ENCODE peak calls at places on chromosome 13, in eight cellular contexts. S, W, L, R, V, G, U and K are unnamed samples.

GRCh38 chr13:98556417-98556816 is 20.5 kb downstream of the STK24 start:
- DNase-seq in G (no peak), W (no peak), S (no peak), U (no peak), R (no peak), L (no peak), V (no peak), K (no peak)

GRCh38 chr13:64482373-64482772 is 2747.8 kb downstream of the PCDH9 start:
- DNase-seq in R (no peak), V (no peak), U (no peak), G (no peak), W (no peak), S (no peak), L (no peak), K (no peak)

GRCh38 chr13:40189426-40189825 is 477.0 kb downstream of the FOXO1 start:
- DNase-seq in W (no peak), U (no peak), R (peak), S (no peak), L (no peak), G (no peak), V (no peak), K (no peak)

GRCh38 chr13:91601273-91601672 is 202.9 kb downstream of the GPC5 start:
- DNase-seq in U (no peak), V (no peak), G (no peak), L (no peak), S (no peak), W (no peak), R (no peak), K (no peak)

GRCh38 chr13:95497307-95497943 is 55.1 kb upstream of the CLDN10 start:
- DNase-seq in V (no peak), W (no peak), R (no peak), G (no peak), S (no peak), U (no peak), L (no peak), K (no peak)

GRCh38 chr13:40191186-40191980 is 475.1 kb downstream of the FOXO1 start:
- DNase-seq in W (no peak), U (no peak), V (no peak), R (no peak), S (no peak), G (no peak), L (no peak), K (no peak)

GRCh38 chr13:99702687-99703319 is 201.5 kb downstream of the TM9SF2 start:
- DNase-seq in R (no peak), U (no peak), L (no peak), S (no peak), G (no peak), V (no peak), W (no peak), K (no peak)

GRCh38 chr13:95541911-95542484 is 10.5 kb upstream of the CLDN10 start:
- DNase-seq in S (no peak), G (no peak), U (no peak), R (no peak), V (no peak), L (no peak), W (no peak), K (no peak)

GRCh38 chr13:98184796-98185195 is 7.7 kb upstream of the RNF113B start:
- DNase-seq in U (no peak), W (no peak), S (no peak), R (no peak), V (no peak), G (no peak), L (peak), K (no peak)

GRCh38 chr13:61350351-61350750 is 65.3 kb downstream of the PCDH20 start:
- DNase-seq in W (no peak), U (no peak), L (no peak), G (no peak), V (no peak), S (no peak), R (no peak), K (no peak)

GRCh38 chr13:46267166-46267565 is 55.4 kb downstream of the LRRC63 start:
- DNase-seq in U (no peak), G (no peak), S (no peak), W (no peak), L (no peak), R (no peak), V (no peak), K (no peak)

GRCh38 chr13:110841406-110841805 is 73.5 kb downstream of the ANKRD10 start:
- DNase-seq in W (no peak), V (no peak), R (no peak), G (no peak), S (no peak), U (no peak), L (no peak), K (no peak)

GRCh38 chr13:112451512-112452379 is 75.6 kb downstream of the SPACA7 start:
- DNase-seq in L (no peak), R (no peak), U (no peak), S (no peak), W (no peak), G (no peak), V (no peak), K (no peak)

GRCh38 chr13:47426126-47426849 is 529.4 kb upstream of the HTR2A start:
- DNase-seq in V (no peak), W (no peak), G (no peak), U (no peak), R (no peak), S (peak), L (peak), K (peak)